ENCODE peak calls at places on chromosomes 7 and 10, in six cellular contexts. P is nephron progenitor cell, I is endothelial cell, R is NCI-H2171 treated with DMSO at 0.1 percent for 48 hours, S is AG04449, V is NAMALWA. Q is an unnamed sample.

GRCh38 chr7:84682543-84682942 is 488.0 kb upstream of the SEMA3A start:
- DNase-seq in P (no peak), I (no peak), R (no peak), S (no peak), V (no peak), Q (no peak)

GRCh38 chr10:103127241-103127640 is 65.8 kb downstream of the NT5C2 start:
- DNase-seq in P (no peak), I (no peak), R (no peak), S (no peak), V (no peak), Q (no peak)

GRCh38 chr10:132526676-132527075 is 10.9 kb upstream of the INPP5A start:
- DNase-seq in P (no peak), I (no peak), R (no peak), S (peak), V (no peak), Q (no peak)

GRCh38 chr10:87546221-87546620 is 41.5 kb downstream of the MINPP1 start:
- DNase-seq in P (no peak), I (no peak), R (no peak), S (no peak), V (no peak), Q (no peak)

GRCh38 chr7:1742555-1743303 is 72.7 kb downstream of the ELFN1 start:
- DNase-seq in P (no peak), I (no peak), R (peak), S (no peak), V (peak), Q (no peak)

GRCh38 chr7:155000795-155001194 is 2.1 kb downstream of the PAXIP1 start:
- DNase-seq in P (no peak), I (no peak), R (no peak), S (no peak), V (no peak), Q (no peak)

GRCh38 chr10:3791974-3792633 is 7.1 kb upstream of the KLF6 start:
- DNase-seq in P (no peak), I (no peak), R (no peak), S (no peak), V (no peak), Q (no peak)

GRCh38 chr10:132508497-132509443 is 28.8 kb upstream of the INPP5A start:
- DNase-seq in P (no peak), I (no peak), R (no peak), S (no peak), V (no peak), Q (no peak)

GRCh38 chr7:99476107-99476506 is 3.4 kb downstream of the ZNF789 start:
- DNase-seq in P (no peak), I (no peak), R (no peak), S (no peak), V (no peak), Q (no peak)

GRCh38 chr10:29915116-29915785 is 144.1 kb downstream of the JCAD start:
- DNase-seq in P (no peak), I (no peak), R (no peak), S (no peak), V (no peak), Q (no peak)

GRCh38 chr10:36345770-36346169 is 703.7 kb upstream of the FZD8 start:
- DNase-seq in P (no peak), I (no peak), R (no peak), S (no peak), V (no peak), Q (no peak)

GRCh38 chr7:21616796-21617436 is 74.1 kb downstream of the DNAH11 start:
- DNase-seq in P (no peak), I (no peak), R (no peak), S (no peak), V (no peak), Q (no peak)

GRCh38 chr7:148419856-148420508 is 170.6 kb upstream of the C7orf33 start:
- DNase-seq in P (no peak), I (no peak), R (no peak), S (no peak), V (no peak), Q (no peak)

GRCh38 chr7:15687645-15688025 is 1.2 kb upstream of the MEOX2 start:
- DNase-seq in P (peak), I (peak), R (no peak), S (no peak), V (no peak), Q (no peak)

GRCh38 chr7:150317748-150318444 is 5.3 kb upstream of the LRRC61 start:
- DNase-seq in P (no peak), I (no peak), R (no peak), S (no peak), V (no peak), Q (no peak)

GRCh38 chr10:49398000-49398861 is 2.3 kb upstream of the DRGX start:
- DNase-seq in P (peak), I (peak), R (no peak), S (no peak), V (no peak), Q (peak)

GRCh38 chr7:2939193-2939885 is 95.2 kb upstream of the GNA12 start:
- DNase-seq in P (no peak), I (no peak), R (no peak), S (no peak), V (no peak), Q (no peak)

GRCh38 chr7:137579913-137580640 is 236.5 kb upstream of the PTN start:
- DNase-seq in P (no peak), I (no peak), R (no peak), S (peak), V (no peak), Q (no peak)

GRCh38 chr7:137404918-137405317 is 61.4 kb upstream of the PTN start:
- DNase-seq in P (no peak), I (no peak), R (no peak), S (no peak), V (no peak), Q (no peak)

GRCh38 chr10:123772645-123773508 is 106.7 kb downstream of the GPR26 start:
- DNase-seq in P (no peak), I (no peak), R (no peak), S (no peak), V (no peak), Q (no peak)

GRCh38 chr10:72173635-72174296 is 42.0 kb upstream of the ANAPC16 start:
- DNase-seq in P (peak), I (no peak), R (no peak), S (no peak), V (no peak), Q (no peak)

GRCh38 chr10:11548065-11548762 is 63.2 kb downstream of the USP6NL start:
- DNase-seq in P (no peak), I (no peak), R (peak), S (no peak), V (no peak), Q (no peak)

GRCh38 chr7:151206914-151207313 is 3.4 kb downstream of the H2BK1 start:
- DNase-seq in P (no peak), I (no peak), R (no peak), S (no peak), V (no peak), Q (no peak)

GRCh38 chr7:21108182-21108581 is 319.7 kb upstream of the SP4 start:
- DNase-seq in P (no peak), I (no peak), R (no peak), S (no peak), V (no peak), Q (no peak)

GRCh38 chr7:131889572-131890150 is 333.2 kb upstream of the PODXL start:
- DNase-seq in P (no peak), I (no peak), R (no peak), S (no peak), V (no peak), Q (no peak)

Q was measured in activated T-helper 2 cell treated with anti-CD3 and anti-CD28 coated beads, Interferon-gamma antibody, Interleukin-2, Interleukin-4, amounts not matched to agents 10 μg/mL and 5 μg/mL and 100 μg/mL, durations not matched to agents 14 hours and 24 hours and 36 hours.